ENCODE peak calls at places on chromosomes 12 and 14, in five cellular contexts. U is iris pigment epithelial cell, R is GM23338, O is left ventricle myocardium superior, Z is tibial artery. T is an unnamed sample.

GRCh38 chr14:70882771-70883492 is 24.3 kb upstream of the PCNX1 start:
- DNase-seq in Z (no peak), O (no peak), U (peak; percentile 87), R (no peak), T (no peak)

GRCh38 chr12:101051901-101052550 is 158.0 kb downstream of the SLC5A8 start:
- DNase-seq in U (peak; percentile 67), Z (no peak), R (no peak), O (no peak), T (no peak)

GRCh38 chr14:34087556-34087955 is 136.7 kb upstream of the EGLN3 start:
- DNase-seq in Z (no peak), U (no peak), O (no peak), R (no peak), T (no peak)

GRCh38 chr12:26810330-26810729 is 22.7 kb downstream of the ITPR2 start:
- DNase-seq in Z (peak; percentile 86), O (peak; percentile 71), U (peak; percentile 80), R (peak; percentile 53), T (no peak)

GRCh38 chr14:102187583-102188001 is 47.9 kb downstream of the WDR20 start:
- DNase-seq in Z (no peak), R (no peak), O (no peak), U (no peak), T (no peak)

GRCh38 chr12:12007001-12007712 is 63.6 kb upstream of the BCL2L14 start:
- DNase-seq in R (no peak), Z (no peak), U (peak; percentile 53), O (no peak), T (peak; percentile 77)

GRCh38 chr12:12070674-12071661 is at the start of gene BCL2L14:
- DNase-seq in U (no peak), R (no peak), Z (no peak), O (no peak), T (peak; percentile 69)

GRCh38 chr14:77862154-77862783 is 62.4 kb downstream of the ADCK1 start:
- DNase-seq in U (peak; percentile 47), R (peak; percentile 87), O (peak; percentile 87), Z (peak; percentile 77), T (peak; percentile 87)

GRCh38 chr12:33044447-33044846 is 147.9 kb upstream of the PKP2 start:
- DNase-seq in R (no peak), U (no peak), Z (no peak), O (no peak), T (no peak)

GRCh38 chr14:92800012-92800411 is 5.9 kb downstream of the GOLGA5 start:
- DNase-seq in Z (no peak), O (no peak), R (no peak), U (no peak), T (no peak)

GRCh38 chr12:9079883-9080673 is 35.6 kb downstream of the A2M start:
- DNase-seq in O (no peak), U (no peak), Z (no peak), R (peak; percentile 11), T (no peak)

T was measured in GM13976.